ENCODE peak calls at places on chromosomes 2 and 18, in four cellular contexts. V is COR-L47; R is activated B cell treated with CpG ODN at 0.5 μM for 24 hours; Z is stimulated activated CD8-positive, alpha-beta memory T cell treated with anti-CD3 and anti-CD28 coated beads, Interleukin-7, amount 100 ng/mL, for 24 hours. A is an unnamed sample.

GRCh38 chr2:200184748-200185574 is 121.5 kb upstream of the SPATS2L start:
- DNase-seq in V (no peak), R (no peak), Z (no peak), A (no peak)

GRCh38 chr2:158822212-158822611 is 27.1 kb downstream of the DAPL1 start:
- DNase-seq in V (no peak), R (no peak), Z (no peak), A (peak)

GRCh38 chr2:18237298-18237697 is 323.2 kb downstream of the RDH14 start:
- DNase-seq in V (no peak), R (no peak), Z (no peak), A (no peak)

GRCh38 chr18:59986139-59986538 is 86.3 kb downstream of the PMAIP1 start:
- DNase-seq in V (no peak), R (no peak), Z (no peak), A (no peak)

GRCh38 chr2:160270571-160271113 is 70.6 kb upstream of the ITGB6 start:
- DNase-seq in V (no peak), R (no peak), Z (no peak), A (peak)

GRCh38 chr2:174829550-174829949 is 65.3 kb upstream of the CHRNA1 start:
- DNase-seq in V (no peak), R (no peak), Z (no peak), A (no peak)

GRCh38 chr2:151478011-151478410 is 68.3 kb downstream of the RIF1 start:
- DNase-seq in V (no peak), R (no peak), Z (no peak), A (no peak)

GRCh38 chr2:145635706-145636427 is 1115.9 kb upstream of the ZEB2 start:
- DNase-seq in V (no peak), R (no peak), Z (no peak), A (no peak)

GRCh38 chr2:88481937-88482336 is 29.4 kb upstream of the FOXI3 start:
- DNase-seq in V (no peak), R (no peak), Z (no peak), A (no peak)

GRCh38 chr2:169077674-169078240 is 8.4 kb downstream of the DHRS9 start:
- DNase-seq in V (no peak), R (no peak), Z (no peak), A (no peak)

GRCh38 chr18:58784601-58785137 is 80.0 kb upstream of the ZNF532 start:
- DNase-seq in V (peak), R (no peak), Z (no peak), A (peak)

GRCh38 chr18:12597775-12598174 is 60.1 kb downstream of the SPIRE1 start:
- DNase-seq in V (no peak), R (no peak), Z (no peak), A (no peak)

GRCh38 chr18:13474907-13475306 is 251.5 kb downstream of the FAM210A start:
- DNase-seq in V (no peak), R (no peak), Z (no peak), A (no peak)

GRCh38 chr2:68403199-68403644 is 38.1 kb downstream of the PLEK start:
- DNase-seq in V (no peak), R (peak), Z (no peak), A (no peak)

GRCh38 chr2:181304011-181304844 is 153.0 kb upstream of the ITGA4 start:
- DNase-seq in V (no peak), R (peak), Z (no peak), A (no peak)

GRCh38 chr18:27785815-27786537 is 391.0 kb downstream of the CDH2 start:
- DNase-seq in V (peak), R (no peak), Z (no peak), A (peak)

GRCh38 chr18:9701604-9702324 is 6.3 kb upstream of the RAB31 start:
- DNase-seq in V (no peak), R (no peak), Z (no peak), A (no peak)

GRCh38 chr2:112181571-112182290 is 43.5 kb downstream of the FBLN7 start:
- DNase-seq in V (peak), R (no peak), Z (no peak), A (no peak)

GRCh38 chr2:171319164-171319810 is 114.5 kb downstream of the METTL8 start:
- DNase-seq in V (no peak), R (no peak), Z (no peak), A (no peak)

GRCh38 chr2:167787021-167787420 is 460.4 kb downstream of the STK39 start:
- DNase-seq in V (no peak), R (no peak), Z (no peak), A (no peak)

GRCh38 chr2:204019572-204020501 is 83.3 kb downstream of the ICOS start:
- DNase-seq in V (no peak), R (no peak), Z (no peak), A (no peak)

GRCh38 chr2:102092518-102092917 is 50.0 kb upstream of the IL1R1 start:
- DNase-seq in V (no peak), R (no peak), Z (no peak), A (no peak)

GRCh38 chr2:207148025-207148424 is 17.7 kb downstream of the KLF7 start:
- DNase-seq in V (no peak), R (no peak), Z (no peak), A (no peak)

GRCh38 chr18:23784811-23785245 is 95.6 kb downstream of the LAMA3 start:
- DNase-seq in V (no peak), R (no peak), Z (no peak), A (no peak)

GRCh38 chr2:181465686-181466375 is 8.6 kb downstream of the ITGA4 start:
- DNase-seq in V (no peak), R (no peak), Z (no peak), A (no peak)

GRCh38 chr2:74554821-74555531 is 456 bp downstream of the DOK1 start:
- DNase-seq in V (peak), R (peak), Z (no peak), A (peak)

GRCh38 chr2:47089083-47089464 is 66.0 kb downstream of the STPG4 start:
- DNase-seq in V (no peak), R (no peak), Z (no peak), A (no peak)

GRCh38 chr18:3836483-3836882 is 386.5 kb downstream of the TGIF1 start:
- DNase-seq in V (no peak), R (no peak), Z (no peak), A (no peak)

GRCh38 chr2:124482551-124482950 is 457.5 kb downstream of the CNTNAP5 start:
- DNase-seq in V (no peak), R (no peak), Z (no peak), A (no peak)

GRCh38 chr18:30927042-30927441 is 115.5 kb downstream of the DSC3 start:
- DNase-seq in V (no peak), R (no peak), Z (no peak), A (no peak)

GRCh38 chr18:3889121-3889520 is 439.1 kb downstream of the TGIF1 start:
- DNase-seq in V (no peak), R (no peak), Z (no peak), A (no peak)

GRCh38 chr18:3775996-3776395 is 326.0 kb downstream of the TGIF1 start:
- DNase-seq in V (no peak), R (no peak), Z (no peak), A (no peak)

GRCh38 chr2:216349366-216349765 is 22.9 kb downstream of the MARCHF4 start:
- DNase-seq in V (no peak), R (no peak), Z (no peak), A (peak)

GRCh38 chr2:62787381-62787780 is 81.9 kb downstream of the EHBP1 start:
- DNase-seq in V (peak), R (no peak), Z (no peak), A (peak)

GRCh38 chr2:31413025-31413424 is 1.5 kb downstream of the XDH start:
- DNase-seq in V (no peak), R (no peak), Z (no peak), A (no peak)

GRCh38 chr2:238380785-238381184 is 45.9 kb upstream of the ASB1 start:
- DNase-seq in V (peak), R (no peak), Z (no peak), A (no peak)

GRCh38 chr18:79543861-79544385 is 135.7 kb upstream of the CTDP1 start:
- DNase-seq in V (no peak), R (no peak), Z (no peak), A (no peak)